ENCODE peak calls at places on chromosomes 3 and 15, in four cellular contexts. M is sigmoid colon, G is SK-N-SH, T is HCT116. W is an unnamed sample.

GRCh38 chr3:160602259-160602658 is 36.9 kb upstream of the KPNA4 start:
- DNase-seq in T (no peak), M (no peak), G (no peak), W (no peak)

GRCh38 chr3:84717894-84718293 is 240.9 kb upstream of the CADM2 start:
- DNase-seq in M (no peak), T (no peak), G (no peak), W (no peak)

GRCh38 chr3:4957978-4958377 is 21.3 kb upstream of the BHLHE40 start:
- DNase-seq in M (no peak), G (no peak), T (no peak), W (no peak)

GRCh38 chr15:97759363-97759762 is 201.1 kb upstream of the ARRDC4 start:
- DNase-seq in T (no peak), M (no peak), G (no peak), W (no peak)

GRCh38 chr15:75230524-75231371 is 27.4 kb upstream of the GOLGA6C start:
- DNase-seq in T (no peak), G (no peak), M (peak), W (no peak)

GRCh38 chr15:39786444-39787056 is 3.9 kb upstream of the FSIP1 start:
- DNase-seq in G (peak), M (no peak), T (peak), W (no peak)

GRCh38 chr3:25097023-25097422 is 331.0 kb upstream of the RARB start:
- DNase-seq in M (no peak), G (no peak), T (no peak), W (no peak)

GRCh38 chr15:74213858-74214284 is 11.3 kb upstream of the STRA6 start:
- DNase-seq in G (no peak), M (no peak), T (no peak), W (no peak)

GRCh38 chr3:74537164-74537563 is 77.3 kb downstream of the CNTN3 start:
- DNase-seq in T (no peak), M (no peak), G (no peak), W (no peak)

GRCh38 chr15:64379216-64379960 is 1.9 kb downstream of the PCLAF start:
- DNase-seq in G (no peak), M (peak), T (no peak), W (no peak)

GRCh38 chr15:40906947-40907802 is 12.9 kb downstream of the VPS18 start:
- DNase-seq in G (peak), T (no peak), M (no peak), W (no peak)

GRCh38 chr3:9402410-9403228 is 5.2 kb downstream of the SETD5 start:
- DNase-seq in M (no peak), G (peak), T (no peak), W (no peak)

GRCh38 chr3:65597225-65597951 is 441.3 kb downstream of the MAGI1 start:
- DNase-seq in G (peak), T (no peak), M (peak), W (no peak)

GRCh38 chr3:56375654-56376053 is 92.6 kb downstream of the ERC2 start:
- DNase-seq in G (no peak), T (no peak), M (no peak), W (no peak)

GRCh38 chr15:93121994-93122910 is 33.2 kb upstream of the RGMA start:
- DNase-seq in M (no peak), T (no peak), G (no peak), W (no peak)

GRCh38 chr15:57156210-57156887 is 220.0 kb upstream of the CGNL1 start:
- DNase-seq in T (no peak), M (no peak), G (peak), W (no peak)

GRCh38 chr15:76928231-76928630 is 3.3 kb upstream of the RCN2 start:
- DNase-seq in G (no peak), M (no peak), T (no peak), W (no peak)

GRCh38 chr15:93460717-93461116 is 371.7 kb upstream of the RGMA start:
- DNase-seq in G (no peak), T (no peak), M (no peak), W (no peak)

GRCh38 chr3:45145681-45146614 is at the start of gene CDCP1:
- DNase-seq in G (peak), M (no peak), T (no peak), W (no peak)

GRCh38 chr3:81349941-81350340 is 411.5 kb downstream of the GBE1 start:
- DNase-seq in T (no peak), M (no peak), G (no peak), W (no peak)

GRCh38 chr3:185250247-185250646 is 3.6 kb downstream of the EHHADH start:
- DNase-seq in M (no peak), T (no peak), G (no peak), W (no peak)

GRCh38 chr3:111594205-111594604 is 941 bp downstream of the ZBED2 start:
- DNase-seq in M (no peak), G (no peak), T (no peak), W (no peak)

GRCh38 chr3:16864610-16865313 is 20.0 kb upstream of the PLCL2 start:
- DNase-seq in T (no peak), G (no peak), M (no peak), W (no peak)

GRCh38 chr3:105853801-105854432 is 14.9 kb downstream of the CBLB start:
- DNase-seq in M (no peak), G (no peak), T (no peak), W (no peak)

GRCh38 chr3:122714269-122714668 is 33.6 kb downstream of the PARP14 start:
- DNase-seq in G (no peak), T (no peak), M (no peak), W (no peak)

GRCh38 chr3:166274342-166274741 is 437.1 kb upstream of the BCHE start:
- DNase-seq in G (no peak), M (no peak), T (no peak), W (no peak)

GRCh38 chr3:150469031-150469930 is 61.2 kb downstream of the TSC22D2 start:
- DNase-seq in G (no peak), T (peak), M (peak), W (peak)

GRCh38 chr3:67031986-67032385 is 33.9 kb downstream of the KBTBD8 start:
- DNase-seq in T (no peak), G (no peak), M (no peak), W (no peak)

GRCh38 chr3:35602395-35602936 is 36.9 kb upstream of the ARPP21 start:
- DNase-seq in T (no peak), M (no peak), G (no peak), W (no peak)

GRCh38 chr3:142272200-142272891 is 47.0 kb upstream of the GK5 start:
- DNase-seq in G (no peak), T (no peak), M (no peak), W (no peak)

GRCh38 chr15:41890050-41890690 is 3.7 kb downstream of the SPTBN5 start:
- DNase-seq in M (no peak), T (no peak), G (no peak), W (no peak)

GRCh38 chr3:122911901-122912300 is 115.7 kb downstream of the SEMA5B start:
- DNase-seq in T (no peak), M (no peak), G (no peak), W (no peak)

GRCh38 chr3:184907941-184908649 is 96.1 kb downstream of the VPS8 start:
- DNase-seq in T (no peak), G (no peak), M (no peak), W (no peak)

GRCh38 chr15:88484781-88485246 is 17.3 kb downstream of the MRPS11 start:
- DNase-seq in M (no peak), G (no peak), T (no peak), W (no peak)

GRCh38 chr3:97940034-97940433 is 32.2 kb downstream of the RIOX2 start:
- DNase-seq in G (no peak), M (no peak), T (peak), W (no peak)

GRCh38 chr3:10581251-10581650 is 75.9 kb upstream of the ATP2B2 start:
- DNase-seq in G (no peak), M (no peak), T (no peak), W (no peak)

GRCh38 chr15:52329980-52330379 is 34.4 kb upstream of the MYO5C start:
- DNase-seq in G (no peak), M (no peak), T (no peak), W (no peak)
- TF ChIP-seq POLR2AphosphoS5 in G (no peak), M (no peak), T (no peak), W (no peak)

DNA sequence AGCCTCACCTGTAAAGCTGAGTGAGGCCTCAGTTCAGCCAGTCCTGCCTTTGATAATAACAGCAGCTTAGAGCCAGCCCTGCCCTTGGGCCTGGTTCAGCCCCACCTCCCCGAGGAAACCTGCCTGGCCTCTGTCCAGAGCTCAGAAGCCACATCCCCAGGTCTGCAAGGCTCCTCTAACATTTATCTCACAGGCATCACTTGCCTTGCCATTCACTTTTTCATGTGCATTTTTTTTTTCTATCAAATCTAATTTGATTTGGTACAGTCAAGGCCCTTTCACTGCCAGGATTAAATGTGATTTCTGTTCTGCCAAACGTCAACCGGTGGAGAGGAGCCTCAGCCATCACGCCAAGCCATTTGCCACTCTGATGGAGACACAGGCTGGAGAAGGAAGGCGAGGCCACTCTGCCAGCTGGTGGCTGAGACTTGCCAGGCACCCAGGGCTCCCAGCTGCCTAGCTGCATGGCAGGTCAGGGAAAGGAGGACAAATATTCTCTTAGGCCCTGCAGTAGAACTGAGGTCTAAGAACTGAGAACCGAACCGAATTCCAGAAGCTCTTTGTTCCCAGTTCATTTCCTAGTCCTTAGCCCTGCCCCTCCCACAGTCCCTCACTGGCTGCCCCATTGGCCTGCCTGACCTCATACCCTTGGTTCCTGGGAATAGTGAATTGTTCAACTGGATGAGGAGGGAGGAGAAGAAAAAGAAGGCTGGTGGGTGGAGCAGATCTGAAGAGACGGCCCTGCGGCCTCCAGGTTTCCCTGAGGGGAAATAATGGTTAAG is 76.4 kb downstream of the SPSB4 start:
- DNase-seq in G (peak), T (no peak), M (no peak), W (no peak)
- TF ChIP-seq CTCF in G (no peak), T (no peak), M (no peak), W (no peak)

GRCh38 chr3:58037141-58037910 is 29.1 kb downstream of the FLNB start:
- DNase-seq in T (no peak), M (no peak), G (no peak), W (no peak)
- TF ChIP-seq POLR2AphosphoS5 in T (no peak), M (no peak), G (no peak), W (no peak)

GRCh38 chr3:129625071-129625874 is 18.8 kb upstream of the PLXND1 start:
- DNase-seq in G (peak), M (peak), T (no peak), W (no peak)
- TF ChIP-seq CTCF in G (no peak), M (no peak), T (peak), W (no peak)

DNA sequence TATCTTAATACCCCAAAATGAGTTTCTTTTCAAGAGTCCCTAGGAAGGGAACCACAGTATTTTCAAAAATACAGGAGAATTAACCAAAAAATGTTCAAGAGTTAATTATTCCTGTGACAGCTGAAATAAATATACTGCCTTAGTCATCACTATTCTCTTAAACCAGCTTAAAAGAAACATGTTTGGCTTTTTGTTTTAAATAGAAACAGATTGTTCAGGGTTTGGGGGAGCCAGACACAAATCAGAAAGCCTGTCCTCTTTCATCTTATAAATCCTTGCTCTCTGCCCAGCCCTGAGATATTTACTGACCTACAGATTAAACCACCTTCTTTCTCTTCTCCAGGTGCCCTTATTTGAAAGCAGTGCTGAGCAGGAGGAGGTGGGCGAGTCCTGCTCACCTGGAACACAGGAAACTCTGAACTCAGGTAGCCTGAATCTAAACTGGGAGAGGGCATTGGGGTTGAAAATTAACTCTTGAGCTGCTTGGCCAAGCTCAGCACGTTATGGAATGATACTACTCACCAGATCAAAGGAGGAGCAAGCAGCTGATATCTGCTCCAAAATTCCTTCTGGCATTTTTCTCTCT is 84.1 kb upstream of the SPRED1 start:
- DNase-seq in T (no peak), M (no peak), G (no peak), W (no peak)
- TF ChIP-seq POLR2AphosphoS5 in T (no peak), M (no peak), G (no peak), W (no peak)

W was measured in Panc1.